ENCODE peak calls at places on chromosome 19, in six cellular contexts. Q, O, S, X, I and V are unnamed samples.
A peak's percentile ranks its signal among the peaks of the same experiment; 100 is the strongest.

GRCh38 chr19:38506723-38507550 is 73.4 kb downstream of the RYR1 start:
- DNase-seq in Q (peak; percentile 87), O (peak; percentile 85), S (peak; percentile 95), X (peak; percentile 43), I (peak; percentile 99), V (peak; percentile 93)

GRCh38 chr19:37251308-37252229 is 33.6 kb downstream of the ZNF383 start:
- DNase-seq in Q (peak; percentile 98), O (no peak), S (peak; percentile 80), X (peak; percentile 94), I (no peak), V (peak; percentile 98)

GRCh38 chr19:32404939-32405430 is 585 bp upstream of the DPY19L3 start:
- DNase-seq in Q (peak; percentile 55), O (no peak), S (peak; percentile 87), X (peak; percentile 47), I (no peak), V (no peak)

GRCh38 chr19:5250127-5250659 is 90.4 kb downstream of the PTPRS start:
- DNase-seq in Q (no peak), O (no peak), S (peak; percentile 72), X (peak; percentile 74), I (no peak), V (no peak)

GRCh38 chr19:1430201-1430621 is 8.0 kb upstream of the RPS15 start:
- DNase-seq in Q (no peak), O (no peak), S (no peak), X (no peak), I (no peak), V (no peak)

GRCh38 chr19:16117594-16118033 is 5.9 kb downstream of the RAB8A start:
- DNase-seq in Q (no peak), O (no peak), S (peak; percentile 36), X (no peak), I (peak; percentile 72), V (peak; percentile 72)

GRCh38 chr19:54271106-54271505 is 9.8 kb downstream of the LILRB2 start:
- DNase-seq in Q (no peak), O (no peak), S (no peak), X (peak; percentile 38), I (no peak), V (no peak)

GRCh38 chr19:58401825-58402433 is 6.5 kb downstream of the RNF225 start:
- DNase-seq in Q (no peak), O (no peak), S (no peak), X (no peak), I (no peak), V (peak; percentile 84)

GRCh38 chr19:17075860-17076538 is 422 bp downstream of the MYO9B start:
- DNase-seq in Q (peak; percentile 65), O (no peak), S (peak; percentile 70), X (peak; percentile 49), I (no peak), V (peak; percentile 94)

GRCh38 chr19:57947419-57948134 is at the start of gene ZNF256:
- DNase-seq in Q (peak; percentile 97), O (peak; percentile 95), S (peak; percentile 97), X (peak; percentile 98), I (peak; percentile 99), V (peak; percentile 96)

GRCh38 chr19:2575734-2576481 is 100.0 kb downstream of the GADD45B start:
- DNase-seq in Q (peak; percentile 97), O (no peak), S (peak; percentile 94), X (peak; percentile 71), I (peak; percentile 50), V (peak; percentile 99)

GRCh38 chr19:10010939-10011338 is 635 bp upstream of the COL5A3 start:
- DNase-seq in Q (no peak), O (no peak), S (no peak), X (no peak), I (no peak), V (no peak)

GRCh38 chr19:11964496-11964857 is 363 bp upstream of the ZNF763 start:
- DNase-seq in Q (peak; percentile 68), O (no peak), S (no peak), X (no peak), I (no peak), V (no peak)

GRCh38 chr19:862529-863304 is 3.3 kb downstream of the CFD start:
- DNase-seq in Q (peak; percentile 58), O (peak; percentile 52), S (peak; percentile 85), X (no peak), I (peak; percentile 95), V (peak; percentile 96)

GRCh38 chr19:43078311-43078710 is 4.2 kb downstream of the PSG2 start:
- DNase-seq in Q (peak; percentile 89), O (no peak), S (no peak), X (no peak), I (no peak), V (no peak)

GRCh38 chr19:4967738-4968461 is 1.0 kb upstream of the KDM4B start:
- DNase-seq in Q (peak; percentile 66), O (no peak), S (no peak), X (no peak), I (no peak), V (no peak)

GRCh38 chr19:51368366-51369282 is at the start of gene CLDND2:
- DNase-seq in Q (no peak), O (no peak), S (peak; percentile 47), X (no peak), I (peak; percentile 52), V (peak; percentile 66)

GRCh38 chr19:51371186-51371690 is 1.2 kb downstream of the NKG7 start:
- DNase-seq in Q (no peak), O (no peak), S (peak; percentile 26), X (no peak), I (no peak), V (no peak)

GRCh38 chr19:51370230-51370629 is 1.4 kb upstream of the CLDND2 start:
- DNase-seq in Q (no peak), O (no peak), S (peak; percentile 20), X (no peak), I (no peak), V (no peak)

GRCh38 chr19:51372649-51373504 is at the start of gene NKG7:
- DNase-seq in Q (no peak), O (no peak), S (peak; percentile 32), X (no peak), I (no peak), V (no peak)

DNA sequence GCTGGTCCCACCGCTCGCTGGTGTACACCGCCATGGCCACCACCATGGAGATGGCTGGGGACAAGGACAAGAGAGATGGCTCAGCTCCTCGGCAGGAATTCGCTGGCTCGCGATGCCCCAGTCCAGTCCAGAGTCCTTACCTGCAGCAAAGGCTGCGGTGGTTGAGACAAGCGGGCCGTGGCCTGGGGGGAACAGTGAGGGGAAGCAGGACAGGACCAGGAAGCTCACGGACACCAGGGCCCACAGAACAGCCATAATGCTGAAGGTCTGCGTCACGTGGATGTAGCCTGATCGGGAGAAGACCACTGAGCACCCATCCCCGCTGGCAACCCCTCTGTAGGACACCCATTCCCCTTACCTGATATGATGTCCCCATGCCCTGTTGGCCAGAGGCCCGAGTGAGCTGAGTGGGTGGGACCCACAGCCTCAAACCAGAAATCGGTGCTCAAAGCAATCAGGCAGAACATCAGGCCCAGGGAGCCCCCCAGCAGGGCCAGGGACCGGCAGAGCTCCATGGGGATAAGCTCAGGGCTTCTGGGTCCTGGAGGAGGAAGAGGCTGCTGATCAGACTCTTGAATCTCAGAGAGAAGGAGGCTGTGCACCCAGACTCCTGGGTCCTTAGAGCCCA is 319 bp downstream of the NKG7 start:
- DNase-seq in Q (no peak), O (no peak), S (peak; percentile 54), X (no peak), I (no peak), V (no peak)
- H3K27ac ChIP-seq in Q (no peak overlapping the region), O (no peak overlapping the region), S (no peak overlapping the region), X (no peak overlapping the region), I (no peak overlapping the region), V (no peak overlapping the region)

DNA sequence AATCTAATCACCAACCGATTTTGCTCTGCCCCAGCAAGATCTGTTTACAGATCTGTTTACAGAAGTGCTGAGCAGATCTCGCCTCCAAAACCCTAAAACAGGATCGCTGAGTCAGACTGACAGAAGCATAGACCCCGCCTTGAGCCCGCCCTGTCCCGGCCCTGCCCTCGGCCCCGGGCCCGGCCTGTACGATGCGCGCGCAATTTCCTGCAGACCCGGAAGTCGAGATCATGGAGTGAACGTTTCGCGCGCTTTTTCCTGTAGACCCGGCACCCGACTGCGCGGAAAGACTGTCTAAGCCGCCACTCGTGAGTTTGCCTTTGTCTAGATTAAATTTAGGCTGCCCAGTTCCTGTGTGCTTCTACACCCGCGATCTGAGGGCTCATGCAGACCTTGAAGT is at the start of gene ZNF534:
- DNase-seq in Q (no peak), O (no peak), S (no peak), X (no peak), I (no peak), V (no peak)
- H3K9me3 ChIP-seq in Q (no peaks in the 10 kb centered on the region), O (no peaks in the 10 kb centered on the region), S (peaks cover 24% of the 10 kb centered on the region), X (peaks cover 3% of the 10 kb centered on the region), I (peaks cover 20% of the 10 kb centered on the region), V (peaks cover 2% of the 10 kb centered on the region)

GRCh38 chr19:49389406-49389805 is 1.4 kb downstream of the KASH5 start:
- DNase-seq in Q (no peak), O (no peak), S (no peak), X (no peak), I (no peak), V (peak; percentile 37)

GRCh38 chr19:49390131-49390977 is 2.3 kb downstream of the KASH5 start:
- DNase-seq in Q (no peak), O (no peak), S (no peak), X (no peak), I (no peak), V (peak; percentile 41)

GRCh38 chr19:49390978-49391304 is 2.9 kb downstream of the KASH5 start:
- DNase-seq in Q (no peak), O (no peak), S (no peak), X (no peak), I (no peak), V (peak; percentile 84)

GRCh38 chr19:49391581-49392399 is 3.7 kb downstream of the KASH5 start:
- DNase-seq in Q (peak; percentile 79), O (peak; percentile 72), S (peak; percentile 88), X (peak; percentile 73), I (peak; percentile 95), V (peak; percentile 93)

DNA sequence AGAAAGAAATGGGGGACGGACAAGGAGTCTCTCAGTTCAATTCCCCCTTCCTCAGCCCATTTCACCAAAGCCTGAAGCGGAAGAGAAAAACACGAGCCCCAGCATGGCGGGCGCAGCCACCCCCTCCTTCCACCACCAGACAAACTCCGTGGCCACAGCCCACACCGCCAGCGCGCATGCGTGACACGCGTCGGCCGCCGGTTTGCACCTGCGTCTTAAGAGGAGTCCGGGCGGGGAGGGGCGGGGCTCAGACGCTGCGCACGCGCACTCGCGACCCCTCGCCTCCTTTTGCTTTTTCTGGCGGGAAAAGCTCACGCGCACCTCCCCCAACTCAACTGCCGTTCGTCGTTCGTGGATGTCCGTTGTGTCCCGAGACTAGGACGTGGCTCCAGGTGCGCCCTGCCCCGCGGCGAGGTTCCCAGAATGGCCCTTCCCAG is at the start of gene KASH5:
- DNase-seq in Q (no peak), O (no peak), S (peak; percentile 92), X (peak; percentile 73), I (no peak), V (peak; percentile 68)
- H3K27ac ChIP-seq in Q (no peak within 1 kb of the TSS), O (no peak within 1 kb of the TSS), S (no peak within 1 kb of the TSS), X (no peak within 1 kb of the TSS), I (no peak within 1 kb of the TSS), V (no peak within 1 kb of the TSS)

DNA sequence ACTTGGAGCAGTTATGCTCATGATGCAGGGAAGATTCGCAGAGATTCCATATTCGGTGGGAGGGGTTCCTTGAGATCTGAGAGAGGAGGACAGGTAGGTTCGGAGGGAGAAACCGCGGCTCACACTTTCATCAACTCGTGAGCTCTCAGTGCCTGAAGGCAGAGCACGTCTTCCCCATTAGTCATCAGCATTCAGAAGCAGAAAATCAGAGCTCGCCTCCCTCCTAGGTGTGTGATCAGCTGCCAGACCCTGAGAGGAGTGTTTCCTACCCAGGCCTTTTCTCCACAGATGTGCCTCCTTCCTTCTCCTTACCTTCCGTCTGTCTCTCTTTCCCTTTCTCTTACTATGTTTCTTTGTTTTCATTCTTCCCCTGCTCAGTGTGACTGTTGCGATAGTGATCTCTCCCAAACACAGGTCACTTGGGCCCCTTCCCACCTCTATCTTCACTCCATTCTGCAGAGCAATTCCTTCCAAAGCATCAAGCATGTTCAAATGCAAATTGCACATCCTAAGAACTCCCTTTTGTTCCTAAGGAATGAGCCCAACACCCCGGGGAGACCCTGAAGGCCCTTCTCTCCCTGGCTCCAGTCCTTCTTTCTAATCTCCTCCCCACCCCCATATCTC is 389.5 kb downstream of the UQCRFS1 start:
- DNase-seq in Q (no peak), O (no peak), S (no peak), X (no peak), I (no peak), V (no peak)
- H3K9me3 ChIP-seq in Q (no peaks in the 10 kb centered on the region), O (no peaks in the 10 kb centered on the region), S (no peaks in the 10 kb centered on the region), X (no peaks in the 10 kb centered on the region), I (no peaks in the 10 kb centered on the region), V (no peaks in the 10 kb centered on the region)